ENCODE peak calls at places on chromosomes 12 and 14, in nine cellular contexts. J, C, O, L, P, Y, K, S and M are unnamed samples.

GRCh38 chr12:24080465-24080864 is 131.0 kb upstream of the SOX5 start:
- DNase-seq in J (no peak), C (no peak), O (no peak), L (no peak), P (no peak), Y (no peak), K (no peak), S (no peak), M (no peak)

GRCh38 chr12:92759634-92760268 is 57.0 kb downstream of the PLEKHG7 start:
- DNase-seq in J (no peak), C (no peak), O (peak; percentile 94), L (no peak), P (no peak), Y (peak; percentile 97), K (no peak), S (no peak), M (no peak)

GRCh38 chr14:80390911-80391310 is 179.6 kb upstream of the DIO2 start:
- DNase-seq in J (no peak), C (no peak), O (peak; percentile 84), L (no peak), P (no peak), Y (peak; percentile 26), K (no peak), S (no peak), M (no peak)

GRCh38 chr12:96720363-96720705 is 186.7 kb upstream of the NEDD1 start:
- DNase-seq in J (no peak), C (no peak), O (peak; percentile 19), L (peak; percentile 27), P (peak; percentile 12), Y (no peak), K (no peak), S (peak; percentile 25), M (peak; percentile 38)

GRCh38 chr12:79326225-79326624 is 364.5 kb downstream of the PAWR start:
- DNase-seq in J (no peak), C (no peak), O (no peak), L (no peak), P (peak; percentile 26), Y (no peak), K (no peak), S (no peak), M (peak; percentile 36)

GRCh38 chr14:76152333-76152681 is 585 bp downstream of the GPATCH2L start:
- DNase-seq in J (peak; percentile 50), C (peak; percentile 70), O (peak; percentile 93), L (peak; percentile 73), P (no peak), Y (peak; percentile 80), K (peak; percentile 31), S (peak; percentile 88), M (no peak)

GRCh38 chr12:101459642-101460346 is 15.3 kb upstream of the SPIC start:
- DNase-seq in J (no peak), C (no peak), O (peak; percentile 71), L (peak; percentile 51), P (no peak), Y (peak; percentile 8), K (no peak), S (no peak), M (no peak)

GRCh38 chr12:21941522-21942376 is 523 bp upstream of the ABCC9 start:
- DNase-seq in J (no peak), C (no peak), O (peak; percentile 56), L (peak; percentile 28), P (no peak), Y (peak; percentile 7), K (no peak), S (no peak), M (no peak)

GRCh38 chr12:68078737-68079136 is 80.8 kb downstream of the IFNG start:
- DNase-seq in J (no peak), C (no peak), O (no peak), L (no peak), P (no peak), Y (no peak), K (no peak), S (no peak), M (no peak)

GRCh38 chr12:47021298-47021697 is 58.1 kb upstream of the PCED1B start:
- DNase-seq in J (peak; percentile 38), C (no peak), O (peak; percentile 98), L (peak; percentile 30), P (peak; percentile 6), Y (peak; percentile 84), K (peak; percentile 43), S (peak; percentile 54), M (no peak)

GRCh38 chr12:56635539-56636117 is 5.5 kb upstream of the BAZ2A start:
- DNase-seq in J (peak; percentile 35), C (peak; percentile 5), O (no peak), L (no peak), P (no peak), Y (no peak), K (no peak), S (no peak), M (no peak)

GRCh38 chr12:13530966-13531365 is 334.4 kb downstream of the EMP1 start:
- DNase-seq in J (no peak), C (no peak), O (no peak), L (no peak), P (peak; percentile 16), Y (no peak), K (no peak), S (no peak), M (peak; percentile 80)